ENCODE peak calls at places on chromosomes 12 and 14, in eight cellular contexts. L is heart left ventricle, A is A549, E is endothelial cell of umbilical vein, J is K562, P is vagina, M is HCT116, K is gastrocnemius medialis. N is an unnamed sample.

GRCh38 chr14:73777420-73777819 is 63.2 kb upstream of the PNMA1 start:
- DNase-seq in L (no peak), A (no peak), E (no peak), J (no peak), P (no peak), M (no peak), K (no peak), N (no peak)

GRCh38 chr12:79055926-79056674 is 191.5 kb downstream of the SYT1 start:
- DNase-seq in L (no peak), A (peak), E (peak), J (no peak), P (no peak), M (peak), K (no peak), N (no peak)

GRCh38 chr14:60206249-60206670 is 41.1 kb upstream of the DHRS7 start:
- DNase-seq in L (no peak), A (no peak), E (no peak), J (no peak), P (no peak), M (no peak), K (no peak), N (no peak)

GRCh38 chr14:93977790-93978581 is 1.6 kb upstream of the ASB2 start:
- DNase-seq in L (no peak), A (no peak), E (no peak), J (no peak), P (no peak), M (no peak), K (no peak), N (no peak)

GRCh38 chr12:46874642-46875041 is 48.8 kb upstream of the SLC38A4 start:
- DNase-seq in L (no peak), A (no peak), E (peak), J (no peak), P (no peak), M (no peak), K (peak), N (no peak)

GRCh38 chr12:53174881-53175491 is 5.5 kb upstream of the ZNF740 start:
- DNase-seq in L (no peak), A (peak), E (peak), J (peak), P (no peak), M (no peak), K (no peak), N (peak)

GRCh38 chr14:23056257-23056955 is 914 bp downstream of the CDH24 start:
- DNase-seq in L (no peak), A (peak), E (peak), J (peak), P (no peak), M (peak), K (peak), N (no peak)

GRCh38 chr14:36300337-36300736 is 20.1 kb downstream of the MBIP start:
- DNase-seq in L (no peak), A (no peak), E (peak), J (no peak), P (no peak), M (no peak), K (no peak), N (no peak)

GRCh38 chr14:66476964-66477363 is 9.2 kb upstream of the CCDC196 start:
- DNase-seq in L (no peak), A (peak), E (peak), J (peak), P (no peak), M (no peak), K (no peak), N (no peak)

GRCh38 chr12:14443531-14443930 is 78.0 kb downstream of the ATF7IP start:
- DNase-seq in L (no peak), A (no peak), E (peak), J (no peak), P (no peak), M (no peak), K (no peak), N (no peak)

GRCh38 chr12:107461222-107461980 is 224.2 kb upstream of the PWP1 start:
- DNase-seq in L (peak), A (no peak), E (no peak), J (no peak), P (no peak), M (no peak), K (no peak), N (no peak)

GRCh38 chr12:98355322-98355721 is 160.1 kb upstream of the TMPO start:
- DNase-seq in L (no peak), A (peak), E (no peak), J (no peak), P (no peak), M (no peak), K (no peak), N (no peak)

GRCh38 chr14:90040411-90040810 is 21.4 kb upstream of the KCNK13 start:
- DNase-seq in L (no peak), A (no peak), E (no peak), J (no peak), P (no peak), M (no peak), K (no peak), N (no peak)

GRCh38 chr12:54126696-54127537 is 61.9 kb downstream of the SMUG1 start:
- DNase-seq in L (peak), A (no peak), E (no peak), J (no peak), P (no peak), M (no peak), K (peak), N (peak)

GRCh38 chr12:114943601-114944000 is 259.6 kb upstream of the TBX3 start:
- DNase-seq in L (no peak), A (no peak), E (no peak), J (no peak), P (no peak), M (no peak), K (no peak), N (no peak)

GRCh38 chr12:236445-236844 is 22.5 kb upstream of the SLC6A12 start:
- DNase-seq in L (no peak), A (no peak), E (no peak), J (no peak), P (no peak), M (no peak), K (no peak), N (no peak)
- H3K4me3 ChIP-seq in L (no peak), A (no peak), E (no peak), J (no peak), P (no peak), M (no peak), K (no peak), N (no peak)

GRCh38 chr14:75298187-75298985 is 19.8 kb downstream of the FOS start:
- DNase-seq in L (no peak), A (no peak), E (no peak), J (peak), P (no peak), M (no peak), K (peak), N (no peak)
- H3K27ac ChIP-seq in L (no peak), A (peak), E (no peak), J (peak), P (peak), M (no peak), K (peak), N (peak)

GRCh38 chr12:52036587-52037171 is 14.6 kb upstream of the NR4A1 start:
- DNase-seq in L (peak), A (peak), E (peak), J (peak), P (no peak), M (no peak), K (peak), N (peak)
- TF ChIP-seq POLR2A in L (peak), A (no peak), E (no peak), J (no peak), P (peak), M (no peak), K (peak), N (no peak)

DNA sequence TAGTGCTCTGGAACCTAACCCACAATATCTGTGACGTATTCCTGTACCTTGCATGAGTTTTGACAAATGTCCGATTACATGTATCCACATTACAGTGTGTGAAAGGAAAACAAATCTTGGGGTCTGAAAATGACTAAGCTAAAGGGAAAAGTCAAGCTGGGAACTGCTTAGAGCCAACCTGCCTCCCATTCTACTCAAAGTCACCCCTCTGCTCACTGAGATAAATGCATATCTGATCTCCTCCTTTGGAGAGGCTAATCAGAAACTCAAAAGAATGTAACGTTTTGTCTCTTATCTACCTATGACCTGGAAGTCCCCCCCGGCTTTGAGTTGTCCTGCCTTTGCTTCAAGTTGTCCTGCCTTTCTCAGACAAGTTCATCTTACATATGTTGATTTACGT is 34.0 kb upstream of the KIF21A start:
- DNase-seq in L (no peak), A (no peak), E (no peak), J (no peak), P (no peak), M (no peak), K (no peak), N (no peak)
- H3K4me3 ChIP-seq in L (no peak), A (no peak), E (no peak), J (no peak), P (no peak), M (no peak), K (no peak), N (no peak)

DNA sequence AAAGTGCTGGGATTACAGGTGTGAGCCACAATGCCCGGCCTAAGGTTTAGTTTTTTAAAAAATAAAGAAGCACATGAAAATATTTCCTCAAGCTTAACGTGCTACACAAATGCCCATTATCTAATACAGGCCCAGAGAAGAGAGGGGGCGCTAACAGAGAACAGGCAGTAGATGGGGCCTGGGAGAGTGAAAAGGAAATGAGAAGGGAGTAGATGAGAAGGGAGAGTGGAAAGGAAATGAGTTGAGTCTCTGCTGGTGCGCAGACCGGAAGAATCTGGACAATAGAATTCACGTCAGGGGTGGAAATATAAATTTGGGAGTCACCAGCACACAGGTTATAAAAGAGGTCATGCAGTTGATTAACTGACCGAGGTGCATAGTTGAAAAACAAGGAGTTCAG is 10.7 kb downstream of the PXN start:
- DNase-seq in L (no peak), A (no peak), E (peak), J (no peak), P (no peak), M (no peak), K (no peak), N (no peak)
- H3K27ac ChIP-seq in L (peak), A (no peak), E (peak), J (no peak), P (peak), M (no peak), K (peak), N (peak)

DNA sequence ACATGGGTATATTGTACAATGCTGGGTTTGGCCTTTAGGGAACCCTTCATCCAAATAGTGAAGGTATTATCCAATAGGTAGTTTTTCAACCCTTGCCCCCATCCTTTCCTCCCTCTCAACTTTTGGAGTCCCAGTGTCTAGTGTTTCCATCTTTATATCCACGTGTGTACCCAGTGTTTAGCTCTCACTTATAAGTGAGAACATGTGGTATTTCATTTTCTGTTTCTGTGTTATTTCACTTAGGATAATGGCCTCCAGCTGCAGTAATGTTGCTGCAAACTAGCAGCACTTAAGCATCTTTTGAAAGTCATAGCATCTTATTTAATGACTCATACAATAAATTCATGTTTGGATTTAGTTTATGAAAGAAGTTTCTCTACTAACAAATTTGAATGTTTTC is 442.5 kb downstream of the NELL2 start:
- DNase-seq in L (no peak), A (no peak), E (no peak), J (no peak), P (no peak), M (no peak), K (no peak), N (no peak)
- TF ChIP-seq POLR2A in L (no peak), A (no peak), E (no peak), J (no peak), P (no peak), M (no peak), K (no peak), N (no peak)

GRCh38 chr14:105410642-105411016 is 9.0 kb upstream of the MTA1 start:
- DNase-seq in L (no peak), A (no peak), E (no peak), J (no peak), P (no peak), M (no peak), K (no peak), N (no peak)

GRCh38 chr14:105412768-105413541 is 6.7 kb upstream of the MTA1 start:
- DNase-seq in L (no peak), A (no peak), E (no peak), J (no peak), P (no peak), M (no peak), K (no peak), N (no peak)

GRCh38 chr14:105411985-105412767 is 7.5 kb upstream of the MTA1 start:
- DNase-seq in L (no peak), A (no peak), E (no peak), J (no peak), P (no peak), M (no peak), K (no peak), N (no peak)

GRCh38 chr14:105409379-105409778 is 10.2 kb upstream of the MTA1 start:
- DNase-seq in L (no peak), A (no peak), E (no peak), J (no peak), P (no peak), M (no peak), K (no peak), N (no peak)

GRCh38 chr14:105411017-105411941 is 8.3 kb upstream of the MTA1 start:
- DNase-seq in L (no peak), A (no peak), E (peak), J (peak), P (no peak), M (no peak), K (no peak), N (no peak)
- H3K4me3 ChIP-seq in L (peak), A (peak), E (no peak), J (peak), P (peak), M (peak), K (peak), N (peak)

GRCh38 chr12:103908877-103909276 is 21.3 kb upstream of the HSP90B1 start:
- DNase-seq in L (no peak), A (no peak), E (no peak), J (no peak), P (no peak), M (no peak), K (no peak), N (no peak)

GRCh38 chr12:103909811-103910210 is 20.4 kb upstream of the HSP90B1 start:
- DNase-seq in L (no peak), A (no peak), E (no peak), J (no peak), P (no peak), M (no peak), K (no peak), N (no peak)

GRCh38 chr12:103908246-103908541 is 22.0 kb upstream of the HSP90B1 start:
- DNase-seq in L (no peak), A (no peak), E (no peak), J (no peak), P (no peak), M (no peak), K (no peak), N (no peak)

GRCh38 chr12:103903979-103904378 is 26.2 kb upstream of the HSP90B1 start:
- DNase-seq in L (no peak), A (no peak), E (no peak), J (no peak), P (no peak), M (no peak), K (no peak), N (no peak)

DNA sequence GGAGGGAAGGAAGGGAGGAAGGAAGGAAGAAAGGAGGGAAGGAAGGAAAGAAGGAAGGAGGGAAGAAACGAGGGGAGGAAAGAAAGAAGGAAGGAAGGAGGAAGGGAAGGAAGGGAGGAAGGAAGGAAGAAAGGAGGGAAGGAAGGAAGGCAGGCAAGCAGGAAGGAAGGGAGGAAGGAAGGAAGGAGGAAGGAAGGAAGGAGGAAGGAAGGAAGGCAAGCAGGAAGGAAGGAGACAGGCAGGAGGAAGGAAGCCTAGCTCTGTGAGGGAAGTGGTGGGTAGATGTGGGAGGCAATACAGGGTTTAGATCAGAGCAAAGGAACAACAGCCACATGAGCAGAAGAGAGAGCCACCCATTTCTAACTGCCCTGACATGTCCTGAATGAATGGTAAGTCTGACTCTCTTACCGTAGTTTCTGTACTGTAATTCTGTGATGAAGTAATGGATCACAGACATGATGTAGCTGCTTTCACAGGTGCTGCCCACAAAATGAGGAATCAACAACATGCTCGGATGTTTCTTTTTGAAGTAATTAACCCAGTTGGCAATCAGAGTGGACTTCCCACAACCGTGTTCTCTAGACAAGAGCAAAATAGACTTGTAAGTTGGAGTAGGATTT is 24.4 kb upstream of the HSP90B1 start:
- DNase-seq in L (no peak), A (no peak), E (no peak), J (no peak), P (no peak), M (no peak), K (no peak), N (no peak)
- H3K27ac ChIP-seq in L (no peak), A (no peak), E (no peak), J (no peak), P (no peak), M (no peak), K (no peak), N (no peak)

DNA sequence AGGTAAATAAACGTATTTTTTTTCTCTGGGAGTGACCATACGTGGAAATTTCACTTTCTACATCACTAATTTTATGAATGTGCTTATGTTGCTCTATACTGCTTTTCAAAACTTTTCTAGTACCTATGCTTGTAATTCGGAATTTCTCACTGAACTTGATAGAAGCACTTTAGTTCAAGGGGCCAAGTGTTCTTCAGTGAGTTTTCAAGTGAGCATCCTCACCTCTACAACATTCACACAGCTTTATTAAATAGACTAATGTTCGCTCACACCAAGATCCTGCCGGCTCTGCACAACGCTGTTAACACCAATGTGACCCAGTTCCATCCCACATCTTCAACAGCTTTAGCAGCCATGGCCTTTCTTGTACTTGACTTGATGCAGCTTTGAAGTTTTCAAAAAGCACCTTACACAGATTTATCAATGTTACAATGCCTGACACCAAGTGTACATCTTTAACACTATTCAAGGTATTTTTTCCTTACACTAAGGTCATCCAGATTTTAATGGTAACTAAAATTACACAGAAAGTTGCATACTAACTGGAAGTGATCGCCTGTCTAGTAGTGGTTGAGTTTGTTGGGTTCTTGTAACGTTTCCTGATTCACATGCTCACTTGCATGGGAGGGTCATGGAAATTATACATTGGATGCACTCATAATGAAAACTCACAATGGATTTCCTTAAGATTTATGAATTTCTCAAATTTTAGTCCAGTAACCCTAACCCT is 4.5 kb downstream of the UBC start:
- DNase-seq in L (no peak), A (peak), E (no peak), J (no peak), P (no peak), M (no peak), K (no peak), N (no peak)
- TF ChIP-seq POLR2A in L (no peak), A (peak), E (peak), J (no peak), P (no peak), M (no peak), K (no peak), N (peak)

N was measured in breast epithelium.